ENCODE peak calls at places on chromosomes 3 and 15, in ten cellular contexts. R is DMS53; D is NT2/D1; U is stimulated activated CD8-positive, alpha-beta memory T cell treated with anti-CD3 and anti-CD28 coated beads, Interleukin-15, amount 100 ng/mL, for 4 hours; L is activated CD4-positive, alpha-beta memory T cell treated with anti-CD3 and anti-CD28 coated beads for 36 hours; Z is lower lobe of right lung; B is NCI-H1092; O is A549; E is occipital lobe; I is amygdala. C is an unnamed sample.

GRCh38 chr15:57109005-57109404 is 190.6 kb downstream of the TCF12 start:
- DNase-seq in R (no peak), D (no peak), U (no peak), L (no peak), Z (no peak), B (no peak), O (no peak), E (no peak), I (no peak), C (no peak)

GRCh38 chr3:108103971-108104797 is 13.4 kb upstream of the CD47 start:
- DNase-seq in R (no peak), D (no peak), U (no peak), L (no peak), Z (no peak), B (peak; percentile 59), O (no peak), E (no peak), I (no peak), C (no peak)

GRCh38 chr3:113166719-113167492 is 44.5 kb upstream of the BOC start:
- DNase-seq in R (no peak), D (no peak), U (no peak), L (no peak), Z (no peak), B (peak; percentile 92), O (no peak), E (no peak), I (no peak), C (peak; percentile 18)

GRCh38 chr3:161208931-161209330 is 12.2 kb upstream of the NMD3 start:
- DNase-seq in R (peak; percentile 7), D (no peak), U (no peak), L (no peak), Z (no peak), B (no peak), O (no peak), E (no peak), I (no peak), C (no peak)

GRCh38 chr3:149603126-149604074 is 54.4 kb downstream of the WWTR1 start:
- DNase-seq in R (no peak), D (no peak), U (no peak), L (no peak), Z (no peak), B (no peak), O (peak; percentile 60), E (no peak), I (no peak), C (no peak)

GRCh38 chr15:66498501-66499386 is 1.2 kb upstream of the SNAPC5 start:
- DNase-seq in R (peak; percentile 67), D (no peak), U (no peak), L (no peak), Z (no peak), B (no peak), O (no peak), E (no peak), I (no peak), C (no peak)

GRCh38 chr15:59364238-59364637 is 8.4 kb downstream of the MYO1E start:
- DNase-seq in R (no peak), D (no peak), U (no peak), L (no peak), Z (no peak), B (no peak), O (no peak), E (no peak), I (no peak), C (no peak)

GRCh38 chr15:56537881-56538280 is 72.9 kb upstream of the MNS1 start:
- DNase-seq in R (peak; percentile 1), D (no peak), U (peak; percentile 4), L (peak; percentile 39), Z (peak; percentile 45), B (no peak), O (no peak), E (no peak), I (no peak), C (no peak)

GRCh38 chr3:41681479-41681878 is 280.4 kb downstream of the ULK4 start:
- DNase-seq in R (peak; percentile 12), D (peak; percentile 39), U (no peak), L (no peak), Z (no peak), B (no peak), O (no peak), E (no peak), I (no peak), C (no peak)

GRCh38 chr3:12944849-12945248 is 103.5 kb upstream of the RPL32 start:
- DNase-seq in R (no peak), D (no peak), U (no peak), L (no peak), Z (no peak), B (no peak), O (no peak), E (peak; percentile 67), I (peak; percentile 76), C (peak; percentile 80)

GRCh38 chr3:23330568-23330967 is 127.4 kb downstream of the UBE2E2 start:
- DNase-seq in R (no peak), D (no peak), U (no peak), L (no peak), Z (no peak), B (no peak), O (no peak), E (no peak), I (no peak), C (no peak)

GRCh38 chr3:150050510-150050909 is 79.8 kb upstream of the PFN2 start:
- DNase-seq in R (no peak), D (no peak), U (no peak), L (no peak), Z (peak; percentile 40), B (no peak), O (no peak), E (no peak), I (no peak), C (no peak)

GRCh38 chr15:83659011-83659811 is 5.3 kb downstream of the ADAMTSL3 start:
- DNase-seq in R (no peak), D (no peak), U (no peak), L (no peak), Z (no peak), B (no peak), O (no peak), E (no peak), I (no peak), C (no peak)

GRCh38 chr15:91953432-91953831 is 99.9 kb downstream of the SLCO3A1 start:
- DNase-seq in R (peak; percentile 15), D (no peak), U (no peak), L (no peak), Z (no peak), B (no peak), O (no peak), E (no peak), I (no peak), C (no peak)

GRCh38 chr3:98185180-98185579 is 18.7 kb downstream of the OR5H15 start:
- DNase-seq in R (peak; percentile 40), D (peak; percentile 20), U (no peak), L (no peak), Z (no peak), B (no peak), O (no peak), E (no peak), I (no peak), C (no peak)

GRCh38 chr3:58334013-58334321 is 1.3 kb downstream of the PXK start:
- DNase-seq in R (no peak), D (no peak), U (no peak), L (no peak), Z (no peak), B (no peak), O (no peak), E (no peak), I (no peak), C (no peak)

GRCh38 chr3:170059447-170059846 is 21.7 kb downstream of the GPR160 start:
- DNase-seq in R (no peak), D (no peak), U (no peak), L (no peak), Z (no peak), B (no peak), O (no peak), E (no peak), I (no peak), C (no peak)

GRCh38 chr3:24137958-24138875 is 193.1 kb downstream of the NR1D2 start:
- DNase-seq in R (peak; percentile 57), D (no peak), U (no peak), L (no peak), Z (no peak), B (peak; percentile 4), O (no peak), E (no peak), I (no peak), C (no peak)

GRCh38 chr3:148642616-148643015 is 55.1 kb upstream of the AGTR1 start:
- DNase-seq in R (peak; percentile 36), D (no peak), U (no peak), L (no peak), Z (no peak), B (no peak), O (no peak), E (no peak), I (no peak), C (no peak)

GRCh38 chr3:138442433-138442832 is 8.0 kb downstream of the ESYT3 start:
- DNase-seq in R (peak; percentile 33), D (no peak), U (no peak), L (no peak), Z (no peak), B (no peak), O (peak; percentile 78), E (no peak), I (no peak), C (no peak)

GRCh38 chr15:65619636-65620290 is 2.0 kb upstream of the SLC24A1 start:
- DNase-seq in R (no peak), D (no peak), U (no peak), L (no peak), Z (no peak), B (no peak), O (no peak), E (no peak), I (no peak), C (no peak)

GRCh38 chr3:155766206-155766605 is 21.3 kb upstream of the PLCH1 start:
- DNase-seq in R (no peak), D (no peak), U (no peak), L (no peak), Z (no peak), B (no peak), O (no peak), E (no peak), I (no peak), C (no peak)

GRCh38 chr15:56215769-56216168 is 27.9 kb downstream of the RFX7 start:
- DNase-seq in R (peak; percentile 17), D (no peak), U (no peak), L (no peak), Z (no peak), B (no peak), O (no peak), E (no peak), I (no peak), C (no peak)

GRCh38 chr3:100269410-100270217 is 8.8 kb downstream of the TBC1D23 start:
- DNase-seq in R (no peak), D (no peak), U (no peak), L (peak; percentile 30), Z (no peak), B (no peak), O (no peak), E (no peak), I (no peak), C (no peak)

GRCh38 chr3:13535905-13536304 is 13.0 kb upstream of the FBLN2 start:
- DNase-seq in R (no peak), D (no peak), U (no peak), L (no peak), Z (no peak), B (no peak), O (no peak), E (no peak), I (peak; percentile 26), C (no peak)

GRCh38 chr15:75523011-75523410 is 56.1 kb downstream of the PTPN9 start:
- DNase-seq in R (no peak), D (no peak), U (no peak), L (no peak), Z (no peak), B (no peak), O (no peak), E (no peak), I (no peak), C (no peak)

C was measured in C1 segment of cervical spinal cord.